ENCODE peak calls at places on chromosome 13, in eight cellular contexts. One of them, this sample, is unnamed.

GRCh38 chr13:37640499-37640898 is 41.9 kb upstream of the POSTN start:
- DNase-seq in spleen: no peak
- DNase-seq in CD8-positive, alpha-beta memory T cell: no peak
- DNase-seq in left ventricle myocardium inferior: no peak
- DNase-seq in tibial artery: no peak
- DNase-seq in skeletal muscle cell: no peak
- DNase-seq in esophagus muscularis mucosa: no peak
- DNase-seq in NT2/D1: peak
- DNase-seq in this sample: no peak

GRCh38 chr13:92379371-92379770 is 847.2 kb upstream of the GPC6 start:
- DNase-seq in left ventricle myocardium inferior: no peak
- DNase-seq in tibial artery: no peak
- DNase-seq in CD8-positive, alpha-beta memory T cell: no peak
- DNase-seq in esophagus muscularis mucosa: no peak
- DNase-seq in skeletal muscle cell: no peak
- DNase-seq in spleen: no peak
- DNase-seq in NT2/D1: no peak
- DNase-seq in this sample: no peak

GRCh38 chr13:93700115-93700514 is 473.5 kb downstream of the GPC6 start:
- DNase-seq in esophagus muscularis mucosa: no peak
- DNase-seq in left ventricle myocardium inferior: no peak
- DNase-seq in spleen: no peak
- DNase-seq in tibial artery: no peak
- DNase-seq in CD8-positive, alpha-beta memory T cell: no peak
- DNase-seq in skeletal muscle cell: no peak
- DNase-seq in NT2/D1: no peak
- DNase-seq in this sample: no peak

GRCh38 chr13:28356506-28357064 is 138.3 kb downstream of the FLT1 start:
- DNase-seq in NT2/D1: no peak
- DNase-seq in skeletal muscle cell: no peak
- DNase-seq in CD8-positive, alpha-beta memory T cell: no peak
- DNase-seq in spleen: no peak
- DNase-seq in esophagus muscularis mucosa: no peak
- DNase-seq in left ventricle myocardium inferior: no peak
- DNase-seq in tibial artery: no peak
- DNase-seq in this sample: no peak

GRCh38 chr13:23688336-23688735 is 118.1 kb downstream of the TNFRSF19 start:
- DNase-seq in NT2/D1: no peak
- DNase-seq in skeletal muscle cell: no peak
- DNase-seq in CD8-positive, alpha-beta memory T cell: no peak
- DNase-seq in left ventricle myocardium inferior: no peak
- DNase-seq in spleen: no peak
- DNase-seq in tibial artery: no peak
- DNase-seq in esophagus muscularis mucosa: peak
- DNase-seq in this sample: no peak

GRCh38 chr13:108428691-108429090 is 159.2 kb downstream of the TNFSF13B start:
- DNase-seq in left ventricle myocardium inferior: no peak
- DNase-seq in NT2/D1: no peak
- DNase-seq in tibial artery: no peak
- DNase-seq in skeletal muscle cell: no peak
- DNase-seq in spleen: no peak
- DNase-seq in esophagus muscularis mucosa: peak
- DNase-seq in CD8-positive, alpha-beta memory T cell: no peak
- DNase-seq in this sample: no peak

GRCh38 chr13:46552888-46553520 is at the start of gene LRCH1:
- DNase-seq in esophagus muscularis mucosa: peak
- DNase-seq in NT2/D1: peak
- DNase-seq in skeletal muscle cell: peak
- DNase-seq in CD8-positive, alpha-beta memory T cell: peak
- DNase-seq in spleen: peak
- DNase-seq in tibial artery: peak
- DNase-seq in left ventricle myocardium inferior: peak
- DNase-seq in this sample: peak

GRCh38 chr13:109998808-109999528 is 212.6 kb upstream of the IRS2 start:
- DNase-seq in spleen: no peak
- DNase-seq in left ventricle myocardium inferior: no peak
- DNase-seq in skeletal muscle cell: peak
- DNase-seq in CD8-positive, alpha-beta memory T cell: no peak
- DNase-seq in tibial artery: no peak
- DNase-seq in NT2/D1: no peak
- DNase-seq in esophagus muscularis mucosa: no peak
- DNase-seq in this sample: no peak

GRCh38 chr13:27130223-27131015 is 41.2 kb downstream of the USP12 start:
- DNase-seq in esophagus muscularis mucosa: no peak
- DNase-seq in skeletal muscle cell: no peak
- DNase-seq in left ventricle myocardium inferior: no peak
- DNase-seq in tibial artery: no peak
- DNase-seq in spleen: no peak
- DNase-seq in CD8-positive, alpha-beta memory T cell: no peak
- DNase-seq in NT2/D1: no peak
- DNase-seq in this sample: no peak

GRCh38 chr13:111480976-111481375 is 160.5 kb downstream of the TEX29 start:
- DNase-seq in tibial artery: no peak
- DNase-seq in CD8-positive, alpha-beta memory T cell: no peak
- DNase-seq in skeletal muscle cell: no peak
- DNase-seq in left ventricle myocardium inferior: no peak
- DNase-seq in spleen: no peak
- DNase-seq in esophagus muscularis mucosa: no peak
- DNase-seq in NT2/D1: no peak
- DNase-seq in this sample: no peak

GRCh38 chr13:25776722-25777121 is 275.1 kb downstream of the SHISA2 start:
- DNase-seq in skeletal muscle cell: no peak
- DNase-seq in spleen: no peak
- DNase-seq in CD8-positive, alpha-beta memory T cell: no peak
- DNase-seq in esophagus muscularis mucosa: no peak
- DNase-seq in tibial artery: no peak
- DNase-seq in left ventricle myocardium inferior: no peak
- DNase-seq in NT2/D1: no peak
- DNase-seq in this sample: no peak

GRCh38 chr13:92433963-92434362 is 792.6 kb upstream of the GPC6 start:
- DNase-seq in tibial artery: no peak
- DNase-seq in left ventricle myocardium inferior: no peak
- DNase-seq in spleen: no peak
- DNase-seq in NT2/D1: no peak
- DNase-seq in esophagus muscularis mucosa: no peak
- DNase-seq in skeletal muscle cell: no peak
- DNase-seq in CD8-positive, alpha-beta memory T cell: no peak
- DNase-seq in this sample: no peak

GRCh38 chr13:110274687-110275086 is 32.3 kb downstream of the COL4A1 start:
- DNase-seq in spleen: no peak
- DNase-seq in skeletal muscle cell: no peak
- DNase-seq in left ventricle myocardium inferior: no peak
- DNase-seq in CD8-positive, alpha-beta memory T cell: no peak
- DNase-seq in tibial artery: no peak
- DNase-seq in NT2/D1: no peak
- DNase-seq in esophagus muscularis mucosa: peak
- DNase-seq in this sample: no peak

GRCh38 chr13:31885994-31886393 is 145.6 kb upstream of the FRY start:
- DNase-seq in CD8-positive, alpha-beta memory T cell: no peak
- DNase-seq in tibial artery: no peak
- DNase-seq in spleen: no peak
- DNase-seq in skeletal muscle cell: no peak
- DNase-seq in esophagus muscularis mucosa: no peak
- DNase-seq in left ventricle myocardium inferior: no peak
- DNase-seq in NT2/D1: no peak
- DNase-seq in this sample: no peak
- H3K4me3 ChIP-seq in CD8-positive, alpha-beta memory T cell: no peak
- H3K4me3 ChIP-seq in tibial artery: no peak
- H3K4me3 ChIP-seq in spleen: no peak
- H3K4me3 ChIP-seq in skeletal muscle cell: no peak
- H3K4me3 ChIP-seq in esophagus muscularis mucosa: no peak
- H3K4me3 ChIP-seq in left ventricle myocardium inferior: peak
- H3K4me3 ChIP-seq in NT2/D1: no peak
- H3K4me3 ChIP-seq in this sample: no peak

GRCh38 chr13:43072394-43072793 is 49.0 kb downstream of the DNAJC15 start:
- DNase-seq in skeletal muscle cell: no peak
- DNase-seq in CD8-positive, alpha-beta memory T cell: no peak
- DNase-seq in esophagus muscularis mucosa: no peak
- DNase-seq in NT2/D1: no peak
- DNase-seq in spleen: no peak
- DNase-seq in tibial artery: peak
- DNase-seq in left ventricle myocardium inferior: peak
- DNase-seq in this sample: no peak

GRCh38 chr13:43077446-43077845 is 54.1 kb downstream of the DNAJC15 start:
- DNase-seq in NT2/D1: no peak
- DNase-seq in spleen: no peak
- DNase-seq in esophagus muscularis mucosa: no peak
- DNase-seq in CD8-positive, alpha-beta memory T cell: no peak
- DNase-seq in tibial artery: no peak
- DNase-seq in skeletal muscle cell: no peak
- DNase-seq in left ventricle myocardium inferior: no peak
- DNase-seq in this sample: no peak

GRCh38 chr13:43077906-43078305 is 54.5 kb downstream of the DNAJC15 start:
- DNase-seq in spleen: no peak
- DNase-seq in NT2/D1: no peak
- DNase-seq in skeletal muscle cell: no peak
- DNase-seq in left ventricle myocardium inferior: no peak
- DNase-seq in CD8-positive, alpha-beta memory T cell: no peak
- DNase-seq in esophagus muscularis mucosa: no peak
- DNase-seq in tibial artery: no peak
- DNase-seq in this sample: no peak

GRCh38 chr13:43071824-43072223 is 48.4 kb downstream of the DNAJC15 start:
- DNase-seq in tibial artery: no peak
- DNase-seq in left ventricle myocardium inferior: no peak
- DNase-seq in esophagus muscularis mucosa: no peak
- DNase-seq in NT2/D1: no peak
- DNase-seq in CD8-positive, alpha-beta memory T cell: no peak
- DNase-seq in spleen: no peak
- DNase-seq in skeletal muscle cell: no peak
- DNase-seq in this sample: no peak

DNA sequence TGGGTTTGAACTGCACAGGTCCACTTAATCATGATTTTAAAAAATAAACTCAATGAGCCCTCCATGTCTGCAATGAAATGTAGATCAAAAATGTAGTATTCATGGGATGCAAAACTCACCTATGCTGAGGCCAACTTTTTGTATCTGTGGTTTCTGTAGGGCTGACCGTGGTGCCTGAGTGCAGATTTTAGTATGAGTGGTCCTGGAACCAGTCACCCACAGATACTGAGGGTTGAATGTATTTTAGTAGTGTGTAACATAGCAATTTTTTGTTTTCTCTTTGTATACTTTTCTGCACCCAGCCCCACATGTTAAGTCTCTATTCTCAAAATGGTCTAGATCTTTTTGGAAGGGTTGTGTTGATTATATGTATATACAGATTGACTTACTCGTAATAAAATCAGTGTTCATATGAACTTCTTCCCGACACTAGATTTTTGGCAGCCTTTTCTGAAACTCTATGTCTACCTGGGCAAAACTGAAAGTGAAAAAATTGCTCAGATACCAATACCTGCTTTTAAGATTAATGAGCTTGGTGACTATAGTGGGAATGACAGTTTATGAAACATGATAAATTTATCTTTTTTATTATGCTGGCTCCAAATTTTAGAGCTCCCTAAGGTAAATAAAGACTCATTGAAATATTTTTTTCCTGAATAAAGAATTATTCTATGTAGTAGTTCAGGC is 51.6 kb downstream of the DNAJC15 start:
- DNase-seq in NT2/D1: no peak
- DNase-seq in esophagus muscularis mucosa: no peak
- DNase-seq in left ventricle myocardium inferior: no peak
- DNase-seq in skeletal muscle cell: no peak
- DNase-seq in spleen: no peak
- DNase-seq in tibial artery: no peak
- DNase-seq in CD8-positive, alpha-beta memory T cell: no peak
- DNase-seq in this sample: no peak
- H3K4me3 ChIP-seq in NT2/D1: no peak
- H3K4me3 ChIP-seq in esophagus muscularis mucosa: no peak
- H3K4me3 ChIP-seq in left ventricle myocardium inferior: no peak
- H3K4me3 ChIP-seq in skeletal muscle cell: no peak
- H3K4me3 ChIP-seq in spleen: no peak
- H3K4me3 ChIP-seq in tibial artery: no peak
- H3K4me3 ChIP-seq in CD8-positive, alpha-beta memory T cell: no peak
- H3K4me3 ChIP-seq in this sample: no peak

DNA sequence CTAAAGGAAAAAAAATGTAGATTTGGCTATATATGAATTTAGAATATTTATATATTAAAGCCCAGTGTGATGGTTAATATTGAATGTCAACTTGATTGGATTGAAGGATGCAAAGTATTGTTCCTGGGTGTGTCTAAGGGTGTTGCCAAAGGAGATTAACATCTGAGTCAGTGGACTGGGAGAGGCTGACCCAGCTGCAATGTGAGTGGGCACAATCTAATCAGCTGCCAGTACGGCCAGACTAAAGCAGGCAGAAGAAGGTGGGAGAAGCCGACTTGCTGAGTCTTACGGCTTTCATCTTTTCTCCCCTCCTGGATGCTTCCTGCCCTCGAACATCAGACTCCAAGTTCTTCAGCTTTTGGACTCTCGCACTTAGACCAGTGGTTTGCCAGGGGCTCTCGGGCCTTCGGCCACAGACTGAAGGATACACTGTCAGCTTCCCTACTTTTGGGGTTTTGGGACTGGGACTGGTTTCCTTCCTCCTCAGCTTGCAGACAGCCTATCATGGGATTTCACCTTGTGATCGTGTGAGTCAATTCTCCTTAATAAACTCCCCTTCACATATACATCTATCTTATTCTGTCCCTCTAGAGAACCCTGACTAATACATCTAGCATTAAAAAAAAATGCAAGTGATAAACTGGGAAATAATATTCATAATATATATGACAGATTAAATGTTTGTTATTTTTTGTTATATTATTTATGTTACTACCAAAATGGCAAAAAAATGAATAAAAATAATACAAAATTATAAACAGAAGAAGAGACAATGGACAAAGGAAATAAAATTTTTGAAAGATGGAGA is 122.4 kb downstream of the DLEU7 start:
- DNase-seq in tibial artery: no peak
- DNase-seq in esophagus muscularis mucosa: no peak
- DNase-seq in CD8-positive, alpha-beta memory T cell: no peak
- DNase-seq in skeletal muscle cell: no peak
- DNase-seq in NT2/D1: no peak
- DNase-seq in spleen: no peak
- DNase-seq in left ventricle myocardium inferior: no peak
- DNase-seq in this sample: no peak
- H3K4me3 ChIP-seq in tibial artery: no peak
- H3K4me3 ChIP-seq in esophagus muscularis mucosa: no peak
- H3K4me3 ChIP-seq in CD8-positive, alpha-beta memory T cell: no peak
- H3K4me3 ChIP-seq in skeletal muscle cell: no peak
- H3K4me3 ChIP-seq in NT2/D1: no peak
- H3K4me3 ChIP-seq in spleen: no peak
- H3K4me3 ChIP-seq in left ventricle myocardium inferior: no peak
- H3K4me3 ChIP-seq in this sample: no peak

DNA sequence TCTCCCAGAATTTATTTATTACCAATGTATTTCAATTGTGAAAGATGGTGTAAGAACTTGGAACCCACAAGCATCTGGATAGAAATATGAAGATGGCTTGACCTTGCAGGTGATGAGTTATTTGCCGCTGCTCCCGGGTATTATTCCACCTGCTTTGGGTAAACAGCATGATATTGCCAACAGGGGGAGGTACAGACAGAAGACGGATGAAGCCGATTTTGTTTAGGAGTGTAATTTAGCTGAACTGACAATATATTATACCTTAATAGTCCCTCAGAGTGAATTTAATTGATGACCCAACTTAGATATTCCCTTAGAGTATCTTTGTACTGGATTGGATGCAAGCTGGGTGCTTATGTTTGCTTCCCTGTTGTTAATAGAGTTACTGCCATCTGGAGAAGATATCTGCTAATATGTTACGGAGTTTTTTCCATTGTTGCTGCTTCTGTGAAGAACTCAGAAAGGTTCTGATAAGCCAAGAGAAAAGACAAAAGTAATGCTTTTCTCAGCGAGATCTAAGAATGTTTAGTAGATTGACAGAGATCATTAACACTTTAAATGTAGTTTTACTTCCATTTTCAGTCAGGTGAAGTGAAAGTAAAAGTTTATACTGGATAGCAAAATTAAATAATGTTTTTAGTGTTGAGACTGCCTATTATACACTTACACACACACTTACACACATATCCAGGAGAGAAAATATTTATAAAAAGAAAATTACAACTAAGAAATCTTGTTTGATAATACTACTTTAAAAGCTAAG is 2220.8 kb upstream of the PCDH20 start:
- DNase-seq in esophagus muscularis mucosa: no peak
- DNase-seq in spleen: no peak
- DNase-seq in NT2/D1: no peak
- DNase-seq in tibial artery: no peak
- DNase-seq in left ventricle myocardium inferior: no peak
- DNase-seq in CD8-positive, alpha-beta memory T cell: no peak
- DNase-seq in skeletal muscle cell: no peak
- DNase-seq in this sample: no peak
- H3K4me3 ChIP-seq in esophagus muscularis mucosa: peak
- H3K4me3 ChIP-seq in spleen: peak
- H3K4me3 ChIP-seq in NT2/D1: no peak
- H3K4me3 ChIP-seq in tibial artery: no peak
- H3K4me3 ChIP-seq in left ventricle myocardium inferior: peak
- H3K4me3 ChIP-seq in CD8-positive, alpha-beta memory T cell: no peak
- H3K4me3 ChIP-seq in skeletal muscle cell: peak
- H3K4me3 ChIP-seq in this sample: peak